ENCODE peak calls at places on chromosomes 5 and 9, in seven cellular contexts. M is CD4-positive, CD25-positive, alpha-beta regulatory T cell; G is A673; R is stomach; N is CD8-positive, alpha-beta T cell; E is right cardiac atrium; V is body of pancreas. P is an unnamed sample.
A peak's percentile ranks its signal among the peaks of the same experiment; 100 is the strongest.

GRCh38 chr9:120212153-120212852 is 367.7 kb downstream of the CDK5RAP2 start:
- DNase-seq in R (no peak), V (no peak), M (no peak), N (no peak), G (no peak), E (no peak), P (no peak)

GRCh38 chr9:88533951-88534455 is 975 bp upstream of the NXNL2 start:
- DNase-seq in E (peak; percentile 78), V (peak; percentile 34), M (peak; percentile 9), R (peak; percentile 30), G (peak; percentile 68), N (no peak), P (no peak)

GRCh38 chr9:27108981-27109541 is at the start of gene TEK:
- DNase-seq in E (no peak), M (no peak), V (no peak), G (no peak), R (no peak), N (no peak), P (no peak)

GRCh38 chr9:88932766-88933165 is 58.5 kb upstream of the S1PR3 start:
- DNase-seq in G (no peak), N (no peak), R (no peak), M (no peak), V (no peak), E (no peak), P (no peak)

GRCh38 chr5:136802382-136802781 is 437.0 kb upstream of the TRPC7 start:
- DNase-seq in M (no peak), E (no peak), V (peak; percentile 34), R (no peak), N (no peak), G (no peak), P (no peak)

GRCh38 chr5:36607114-36607561 is 732 bp downstream of the SLC1A3 start:
- DNase-seq in N (no peak), G (peak; percentile 77), V (peak; percentile 45), M (no peak), R (no peak), E (peak; percentile 69), P (no peak)

GRCh38 chr9:129021091-129021490 is 7.0 kb downstream of the SH3GLB2 start:
- DNase-seq in M (peak; percentile 53), V (no peak), R (peak; percentile 67), G (no peak), N (no peak), E (no peak), P (no peak)

GRCh38 chr9:105144076-105144475 is 100.4 kb upstream of the SLC44A1 start:
- DNase-seq in N (no peak), G (no peak), E (no peak), M (no peak), V (no peak), R (no peak), P (no peak)

GRCh38 chr5:151670953-151671636 is 15.6 kb downstream of the SPARC start:
- DNase-seq in E (no peak), R (no peak), M (no peak), G (peak; percentile 10), V (no peak), N (no peak), P (no peak)

GRCh38 chr5:68740204-68740910 is 353.5 kb upstream of the SLC30A5 start:
- DNase-seq in R (no peak), G (no peak), M (no peak), V (no peak), E (no peak), N (no peak), P (no peak)

GRCh38 chr5:78377718-78378105 is 17.3 kb downstream of the SCAMP1 start:
- DNase-seq in G (no peak), E (no peak), R (no peak), N (no peak), V (no peak), M (no peak), P (no peak)

GRCh38 chr5:108507631-108508030 is 125.7 kb upstream of the FBXL17 start:
- DNase-seq in G (no peak), V (no peak), E (no peak), R (no peak), M (no peak), N (no peak), P (no peak)

GRCh38 chr5:134446938-134447337 is 35.3 kb upstream of the CDKN2AIPNL start:
- DNase-seq in G (no peak), R (no peak), M (no peak), V (no peak), N (no peak), E (no peak), P (no peak)

GRCh38 chr5:63803165-63803564 is 159.1 kb downstream of the HTR1A start:
- DNase-seq in M (no peak), R (no peak), E (no peak), G (no peak), N (no peak), V (no peak), P (no peak)

GRCh38 chr9:98943682-98944129 is at the start of gene COL15A1:
- DNase-seq in N (no peak), M (no peak), R (no peak), E (peak; percentile 83), G (no peak), V (peak; percentile 56), P (no peak)

GRCh38 chr9:93118863-93119702 is 15.0 kb downstream of the NINJ1 start:
- DNase-seq in G (no peak), N (no peak), R (no peak), E (peak; percentile 59), M (no peak), V (peak; percentile 4), P (no peak)

GRCh38 chr9:95605826-95606555 is 89.2 kb upstream of the PTCH1 start:
- DNase-seq in E (no peak), R (no peak), M (no peak), V (no peak), N (no peak), G (peak; percentile 67), P (no peak)

GRCh38 chr9:10793306-10793705 is 180.5 kb upstream of the PTPRD start:
- DNase-seq in V (no peak), N (no peak), M (no peak), R (no peak), E (no peak), G (no peak), P (no peak)

GRCh38 chr5:85647349-85648127 is 970.2 kb upstream of the COX7C start:
- DNase-seq in E (no peak), R (no peak), G (no peak), N (no peak), V (no peak), M (no peak), P (no peak)

GRCh38 chr5:97096096-97096648 is 46.2 kb downstream of the LIX1 start:
- DNase-seq in G (no peak), R (no peak), N (no peak), M (no peak), E (no peak), V (no peak), P (no peak)

GRCh38 chr9:136376457-136376856 is 3.0 kb upstream of the CARD9 start:
- DNase-seq in E (no peak), M (no peak), N (no peak), G (no peak), R (no peak), V (no peak), P (no peak)

GRCh38 chr5:40240111-40240510 is 439.6 kb upstream of the PTGER4 start:
- DNase-seq in V (no peak), N (no peak), M (peak; percentile 16), R (no peak), E (no peak), G (no peak), P (no peak)

GRCh38 chr5:160171656-160172055 is 52.4 kb upstream of the PWWP2A start:
- DNase-seq in M (no peak), G (peak; percentile 50), N (no peak), R (no peak), E (no peak), V (no peak), P (no peak)

GRCh38 chr9:5851445-5851844 is 18.5 kb upstream of the ERMP1 start:
- DNase-seq in M (peak; percentile 85), R (no peak), V (no peak), E (no peak), G (no peak), N (peak; percentile 21), P (no peak)

GRCh38 chr9:20670395-20670794 is 13.7 kb upstream of the FOCAD start:
- DNase-seq in G (no peak), R (no peak), V (no peak), M (no peak), N (no peak), E (no peak), P (no peak)

GRCh38 chr5:149265559-149265958 is 6.1 kb upstream of the AFAP1L1 start:
- DNase-seq in G (peak; percentile 33), N (no peak), V (no peak), R (no peak), M (no peak), E (peak; percentile 58), P (no peak)

GRCh38 chr9:16868706-16869105 is 1.8 kb downstream of the BNC2 start:
- DNase-seq in E (no peak), G (no peak), V (no peak), R (no peak), N (no peak), M (no peak), P (no peak)

GRCh38 chr9:124010665-124011321 is 775 bp upstream of the LHX2 start:
- DNase-seq in E (peak; percentile 57), R (no peak), N (no peak), V (no peak), M (no peak), G (no peak), P (no peak)
- H3K4me3 ChIP-seq in E (peak overlapping the region; percentile 46), R (peak overlapping the region; percentile 44), N (no peak overlapping the region), V (no peak overlapping the region), M (no peak overlapping the region), G (no peak overlapping the region), P (no peak overlapping the region)

GRCh38 chr9:65458992-65459391 is 174.0 kb upstream of the FOXD4L5 start:
- DNase-seq in R (no peak), V (no peak), G (no peak), N (no peak), E (no peak), M (no peak), P (no peak)
- H3K9me3 ChIP-seq in R (no peaks in the 10 kb centered on the region), V (no peaks in the 10 kb centered on the region), G (no peaks in the 10 kb centered on the region), N (no peaks in the 10 kb centered on the region), E (no peaks in the 10 kb centered on the region), M (no peaks in the 10 kb centered on the region), P (no peaks in the 10 kb centered on the region)

GRCh38 chr9:97856857-97857602 is 4.0 kb downstream of the FOXE1 start:
- DNase-seq in N (no peak), G (no peak), R (no peak), V (no peak), E (no peak), M (no peak), P (no peak)
- H3K4me3 ChIP-seq in N (no peak overlapping the region), G (no peak overlapping the region), R (no peak overlapping the region), V (no peak overlapping the region), E (no peak overlapping the region), M (no peak overlapping the region), P (no peak overlapping the region)

GRCh38 chr5:8491254-8491653 is 622.3 kb downstream of the MTRR start:
- DNase-seq in N (no peak), R (no peak), G (no peak), E (no peak), V (no peak), M (no peak), P (no peak)
- H3K9me3 ChIP-seq in N (no peaks in the 10 kb centered on the region), R (peaks cover 4% of the 10 kb centered on the region), G (peaks cover 46% of the 10 kb centered on the region), E (peaks cover 6% of the 10 kb centered on the region), V (no peaks in the 10 kb centered on the region), M (peaks cover 3% of the 10 kb centered on the region), P (no peaks in the 10 kb centered on the region)